ENCODE peak calls at places on chromosomes 12 and 14, in seven cellular contexts. E, Q, T, A, N, B and I are unnamed samples.

GRCh38 chr12:88625316-88625715 is 45.0 kb upstream of the KITLG start:
- DNase-seq in E (no peak), Q (no peak), T (no peak), A (no peak), N (no peak), B (no peak), I (no peak)

GRCh38 chr12:42474391-42474790 is 115.2 kb downstream of the PRICKLE1 start:
- DNase-seq in E (no peak), Q (no peak), T (no peak), A (peak; percentile 78), N (peak; percentile 50), B (no peak), I (no peak)

GRCh38 chr12:7128681-7129593 is at the start of gene RBP5:
- DNase-seq in E (no peak), Q (no peak), T (no peak), A (peak; percentile 15), N (no peak), B (no peak), I (no peak)

GRCh38 chr14:88005978-88006851 is 1.3 kb downstream of the GPR65 start:
- DNase-seq in E (peak; percentile 89), Q (no peak), T (peak; percentile 42), A (no peak), N (no peak), B (no peak), I (peak; percentile 55)

GRCh38 chr14:61940669-61941420 is 178.6 kb downstream of the SNAPC1 start:
- DNase-seq in E (no peak), Q (no peak), T (no peak), A (peak; percentile 39), N (no peak), B (no peak), I (no peak)

GRCh38 chr12:72136792-72137191 is 135.4 kb upstream of the TRHDE start:
- DNase-seq in E (no peak), Q (no peak), T (no peak), A (no peak), N (no peak), B (no peak), I (no peak)

GRCh38 chr12:122182887-122183587 is at the start of gene LRRC43:
- DNase-seq in E (no peak), Q (peak; percentile 56), T (no peak), A (peak; percentile 32), N (peak; percentile 24), B (peak; percentile 61), I (no peak)

GRCh38 chr12:49868952-49869815 is 26.3 kb upstream of the BCDIN3D start:
- DNase-seq in E (no peak), Q (peak; percentile 83), T (no peak), A (peak; percentile 100), N (peak; percentile 95), B (peak; percentile 95), I (peak; percentile 80)

GRCh38 chr14:72800848-72801370 is 93.0 kb downstream of the DPF3 start:
- DNase-seq in E (no peak), Q (no peak), T (no peak), A (no peak), N (no peak), B (no peak), I (no peak)

GRCh38 chr12:2687058-2687457 is 107.7 kb upstream of the FKBP4 start:
- DNase-seq in E (no peak), Q (no peak), T (no peak), A (no peak), N (no peak), B (no peak), I (no peak)

GRCh38 chr12:64187370-64187769 is 34.7 kb downstream of the KICS2 start:
- DNase-seq in E (peak; percentile 19), Q (no peak), T (no peak), A (peak; percentile 83), N (peak; percentile 87), B (no peak), I (no peak)

GRCh38 chr14:77544571-77544970 is 46.0 kb upstream of the ISM2 start:
- DNase-seq in E (no peak), Q (no peak), T (no peak), A (no peak), N (no peak), B (no peak), I (no peak)

GRCh38 chr14:100830681-100831080 is 4.8 kb downstream of the MEG3 start:
- DNase-seq in E (no peak), Q (no peak), T (no peak), A (no peak), N (no peak), B (no peak), I (no peak)

GRCh38 chr12:57604454-57605307 is at the start of gene DTX3:
- DNase-seq in E (no peak), Q (no peak), T (peak; percentile 21), A (peak; percentile 46), N (no peak), B (peak; percentile 70), I (no peak)

GRCh38 chr14:102125546-102125945 is 14.2 kb upstream of the WDR20 start:
- DNase-seq in E (no peak), Q (no peak), T (no peak), A (peak; percentile 30), N (peak; percentile 7), B (no peak), I (no peak)

GRCh38 chr14:102264775-102265174 is 40.2 kb downstream of the MOK start:
- DNase-seq in E (no peak), Q (no peak), T (no peak), A (no peak), N (no peak), B (peak; percentile 63), I (no peak)